ENCODE peak calls at places on chromosomes 2 and 18, in nine cellular contexts. One of them, this sample, is unnamed.

GRCh38 chr2:96534701-96535181 is 1.8 kb upstream of the ARID5A start:
- DNase-seq in NCI-H2081: peak; percentile 34
- DNase-seq in mucosa of descending colon: no peak
- DNase-seq in NCI-H460: no peak
- DNase-seq in stimulated activated CD4-positive, alpha-beta T cell treated with anti-CD3 and anti-CD28 coated beads, Interleukin-4, amount 100 ng/mL, for 48 hours: no peak
- DNase-seq in activated CD4-positive, alpha-beta T cell treated with anti-CD3 and anti-CD28 coated beads, Interleukin-2, amount 50 U/mL, for 24 hours: no peak
- DNase-seq in hippocampal formation: no peak
- DNase-seq in osteocyte: no peak
- DNase-seq in neural crest cell: no peak
- DNase-seq in this sample: no peak

GRCh38 chr2:168673265-168674222 is 128.9 kb upstream of the NOSTRIN start:
- DNase-seq in NCI-H2081: no peak
- DNase-seq in mucosa of descending colon: no peak
- DNase-seq in NCI-H460: no peak
- DNase-seq in stimulated activated CD4-positive, alpha-beta T cell treated with anti-CD3 and anti-CD28 coated beads, Interleukin-4, amount 100 ng/mL, for 48 hours: no peak
- DNase-seq in activated CD4-positive, alpha-beta T cell treated with anti-CD3 and anti-CD28 coated beads, Interleukin-2, amount 50 U/mL, for 24 hours: no peak
- DNase-seq in hippocampal formation: no peak
- DNase-seq in osteocyte: no peak
- DNase-seq in neural crest cell: no peak
- DNase-seq in this sample: no peak

GRCh38 chr18:27954226-27954625 is 222.7 kb downstream of the CDH2 start:
- DNase-seq in NCI-H2081: no peak
- DNase-seq in mucosa of descending colon: no peak
- DNase-seq in NCI-H460: no peak
- DNase-seq in stimulated activated CD4-positive, alpha-beta T cell treated with anti-CD3 and anti-CD28 coated beads, Interleukin-4, amount 100 ng/mL, for 48 hours: no peak
- DNase-seq in activated CD4-positive, alpha-beta T cell treated with anti-CD3 and anti-CD28 coated beads, Interleukin-2, amount 50 U/mL, for 24 hours: no peak
- DNase-seq in hippocampal formation: no peak
- DNase-seq in osteocyte: no peak
- DNase-seq in neural crest cell: no peak
- DNase-seq in this sample: peak; percentile 39

GRCh38 chr2:46296216-46296839 is 879 bp upstream of the EPAS1 start:
- DNase-seq in NCI-H2081: no peak
- DNase-seq in mucosa of descending colon: peak; percentile 61
- DNase-seq in NCI-H460: no peak
- DNase-seq in stimulated activated CD4-positive, alpha-beta T cell treated with anti-CD3 and anti-CD28 coated beads, Interleukin-4, amount 100 ng/mL, for 48 hours: no peak
- DNase-seq in activated CD4-positive, alpha-beta T cell treated with anti-CD3 and anti-CD28 coated beads, Interleukin-2, amount 50 U/mL, for 24 hours: no peak
- DNase-seq in hippocampal formation: no peak
- DNase-seq in osteocyte: no peak
- DNase-seq in neural crest cell: no peak
- DNase-seq in this sample: peak; percentile 31

GRCh38 chr2:236549165-236549564 is 20.5 kb upstream of the ACKR3 start:
- DNase-seq in NCI-H2081: no peak
- DNase-seq in mucosa of descending colon: no peak
- DNase-seq in NCI-H460: no peak
- DNase-seq in stimulated activated CD4-positive, alpha-beta T cell treated with anti-CD3 and anti-CD28 coated beads, Interleukin-4, amount 100 ng/mL, for 48 hours: no peak
- DNase-seq in activated CD4-positive, alpha-beta T cell treated with anti-CD3 and anti-CD28 coated beads, Interleukin-2, amount 50 U/mL, for 24 hours: no peak
- DNase-seq in hippocampal formation: no peak
- DNase-seq in osteocyte: no peak
- DNase-seq in neural crest cell: no peak
- DNase-seq in this sample: no peak

GRCh38 chr2:15758779-15759343 is 167.2 kb downstream of the DDX1 start:
- DNase-seq in NCI-H2081: no peak
- DNase-seq in mucosa of descending colon: no peak
- DNase-seq in NCI-H460: no peak
- DNase-seq in stimulated activated CD4-positive, alpha-beta T cell treated with anti-CD3 and anti-CD28 coated beads, Interleukin-4, amount 100 ng/mL, for 48 hours: no peak
- DNase-seq in activated CD4-positive, alpha-beta T cell treated with anti-CD3 and anti-CD28 coated beads, Interleukin-2, amount 50 U/mL, for 24 hours: no peak
- DNase-seq in hippocampal formation: no peak
- DNase-seq in osteocyte: peak; percentile 36
- DNase-seq in neural crest cell: no peak
- DNase-seq in this sample: no peak

GRCh38 chr2:176490061-176490861 is 221.0 kb downstream of the MTX2 start:
- DNase-seq in NCI-H2081: no peak
- DNase-seq in mucosa of descending colon: no peak
- DNase-seq in NCI-H460: no peak
- DNase-seq in stimulated activated CD4-positive, alpha-beta T cell treated with anti-CD3 and anti-CD28 coated beads, Interleukin-4, amount 100 ng/mL, for 48 hours: no peak
- DNase-seq in activated CD4-positive, alpha-beta T cell treated with anti-CD3 and anti-CD28 coated beads, Interleukin-2, amount 50 U/mL, for 24 hours: no peak
- DNase-seq in hippocampal formation: no peak
- DNase-seq in osteocyte: no peak
- DNase-seq in neural crest cell: peak; percentile 3
- DNase-seq in this sample: peak; percentile 47

GRCh38 chr2:202023198-202023903 is 10.3 kb upstream of the FZD7 start:
- DNase-seq in NCI-H2081: no peak
- DNase-seq in mucosa of descending colon: no peak
- DNase-seq in NCI-H460: no peak
- DNase-seq in stimulated activated CD4-positive, alpha-beta T cell treated with anti-CD3 and anti-CD28 coated beads, Interleukin-4, amount 100 ng/mL, for 48 hours: no peak
- DNase-seq in activated CD4-positive, alpha-beta T cell treated with anti-CD3 and anti-CD28 coated beads, Interleukin-2, amount 50 U/mL, for 24 hours: no peak
- DNase-seq in hippocampal formation: no peak
- DNase-seq in osteocyte: no peak
- DNase-seq in neural crest cell: no peak
- DNase-seq in this sample: no peak

GRCh38 chr2:222281495-222281894 is 17.3 kb downstream of the PAX3 start:
- DNase-seq in NCI-H2081: no peak
- DNase-seq in mucosa of descending colon: no peak
- DNase-seq in NCI-H460: no peak
- DNase-seq in stimulated activated CD4-positive, alpha-beta T cell treated with anti-CD3 and anti-CD28 coated beads, Interleukin-4, amount 100 ng/mL, for 48 hours: no peak
- DNase-seq in activated CD4-positive, alpha-beta T cell treated with anti-CD3 and anti-CD28 coated beads, Interleukin-2, amount 50 U/mL, for 24 hours: no peak
- DNase-seq in hippocampal formation: no peak
- DNase-seq in osteocyte: no peak
- DNase-seq in neural crest cell: no peak
- DNase-seq in this sample: peak; percentile 29

GRCh38 chr2:227872676-227873075 is 1.2 kb downstream of the DAW1 start:
- DNase-seq in NCI-H2081: no peak
- DNase-seq in mucosa of descending colon: no peak
- DNase-seq in NCI-H460: no peak
- DNase-seq in stimulated activated CD4-positive, alpha-beta T cell treated with anti-CD3 and anti-CD28 coated beads, Interleukin-4, amount 100 ng/mL, for 48 hours: no peak
- DNase-seq in activated CD4-positive, alpha-beta T cell treated with anti-CD3 and anti-CD28 coated beads, Interleukin-2, amount 50 U/mL, for 24 hours: no peak
- DNase-seq in hippocampal formation: no peak
- DNase-seq in osteocyte: no peak
- DNase-seq in neural crest cell: no peak
- DNase-seq in this sample: no peak

GRCh38 chr18:494602-494983 is 5.9 kb downstream of the COLEC12 start:
- DNase-seq in NCI-H2081: no peak
- DNase-seq in mucosa of descending colon: no peak
- DNase-seq in NCI-H460: no peak
- DNase-seq in stimulated activated CD4-positive, alpha-beta T cell treated with anti-CD3 and anti-CD28 coated beads, Interleukin-4, amount 100 ng/mL, for 48 hours: no peak
- DNase-seq in activated CD4-positive, alpha-beta T cell treated with anti-CD3 and anti-CD28 coated beads, Interleukin-2, amount 50 U/mL, for 24 hours: no peak
- DNase-seq in hippocampal formation: no peak
- DNase-seq in osteocyte: no peak
- DNase-seq in neural crest cell: no peak
- DNase-seq in this sample: peak; percentile 67

GRCh38 chr2:234158812-234159211 is 108.3 kb downstream of the SPP2 start:
- DNase-seq in NCI-H2081: no peak
- DNase-seq in mucosa of descending colon: no peak
- DNase-seq in NCI-H460: no peak
- DNase-seq in stimulated activated CD4-positive, alpha-beta T cell treated with anti-CD3 and anti-CD28 coated beads, Interleukin-4, amount 100 ng/mL, for 48 hours: no peak
- DNase-seq in activated CD4-positive, alpha-beta T cell treated with anti-CD3 and anti-CD28 coated beads, Interleukin-2, amount 50 U/mL, for 24 hours: no peak
- DNase-seq in hippocampal formation: no peak
- DNase-seq in osteocyte: no peak
- DNase-seq in neural crest cell: no peak
- DNase-seq in this sample: peak; percentile 39

GRCh38 chr2:141109633-141110032 is 1021.2 kb downstream of the LRP1B start:
- DNase-seq in NCI-H2081: no peak
- DNase-seq in mucosa of descending colon: no peak
- DNase-seq in NCI-H460: no peak
- DNase-seq in stimulated activated CD4-positive, alpha-beta T cell treated with anti-CD3 and anti-CD28 coated beads, Interleukin-4, amount 100 ng/mL, for 48 hours: no peak
- DNase-seq in activated CD4-positive, alpha-beta T cell treated with anti-CD3 and anti-CD28 coated beads, Interleukin-2, amount 50 U/mL, for 24 hours: no peak
- DNase-seq in hippocampal formation: no peak
- DNase-seq in osteocyte: no peak
- DNase-seq in neural crest cell: no peak
- DNase-seq in this sample: peak; percentile 2